ENCODE peak calls at places on chromosome 22, in ten cellular contexts. E is dorsolateral prefrontal cortex, Q is brain microvascular endothelial cell, U is right lobe of liver, J is prostate gland, L is suprapubic skin, G is WERI-Rb-1, W is body of pancreas, S is PC-9, A is GM23338. Y is an unnamed sample.

GRCh38 chr22:39723463-39723862 is 152.9 kb downstream of the CACNA1I start:
- DNase-seq in U (no peak), Q (no peak), A (no peak), L (no peak), W (no peak), S (no peak), J (no peak), E (no peak), G (no peak), Y (no peak)

GRCh38 chr22:32517488-32517887 is 42.9 kb downstream of the FBXO7 start:
- DNase-seq in S (no peak), Q (no peak), E (no peak), A (no peak), L (no peak), G (no peak), W (no peak), U (no peak), J (no peak), Y (no peak)

GRCh38 chr22:28052818-28053217 is 133.8 kb upstream of the PITPNB start:
- DNase-seq in A (peak), G (no peak), W (no peak), U (no peak), J (no peak), Q (no peak), E (peak), S (no peak), L (no peak), Y (no peak)

GRCh38 chr22:46569055-46569847 is 31.8 kb upstream of the CELSR1 start:
- DNase-seq in A (no peak), G (no peak), U (no peak), Q (no peak), W (no peak), E (no peak), L (peak), J (no peak), S (no peak), Y (no peak)

GRCh38 chr22:19981171-19981960 is 35.3 kb downstream of the ARVCF start:
- DNase-seq in Q (no peak), E (no peak), W (no peak), L (no peak), J (no peak), A (no peak), U (peak), S (no peak), G (no peak), Y (no peak)

GRCh38 chr22:45007247-45007945 is 2.4 kb downstream of the PHF21B start:
- DNase-seq in Q (peak), J (peak), S (no peak), E (no peak), L (no peak), A (peak), W (no peak), G (peak), U (no peak), Y (no peak)

GRCh38 chr22:20568502-20569058 is 61.2 kb downstream of the MED15 start:
- DNase-seq in L (no peak), G (no peak), S (no peak), W (no peak), Q (no peak), J (no peak), A (no peak), E (no peak), U (no peak), Y (no peak)

GRCh38 chr22:28051787-28052356 is 132.8 kb upstream of the PITPNB start:
- DNase-seq in Q (peak), J (peak), U (peak), S (peak), L (no peak), A (peak), E (peak), W (peak), G (peak), Y (no peak)

GRCh38 chr22:20864186-20864908 is 5.5 kb downstream of the SNAP29 start:
- DNase-seq in L (no peak), U (no peak), W (no peak), J (no peak), Q (no peak), S (no peak), A (no peak), E (no peak), G (no peak), Y (no peak)

GRCh38 chr22:29951675-29952413 is 68.9 kb downstream of the MTMR3 start:
- DNase-seq in U (no peak), G (no peak), E (no peak), W (no peak), S (no peak), A (no peak), Q (no peak), J (no peak), L (no peak), Y (no peak)

GRCh38 chr22:38705235-38706100 is at the start of gene GTPBP1:
- DNase-seq in S (peak), U (peak), E (peak), J (peak), W (peak), G (peak), L (peak), Q (peak), A (peak), Y (peak)

GRCh38 chr22:45170001-45170466 is 6.3 kb downstream of the NUP50 start:
- DNase-seq in E (no peak), J (no peak), S (no peak), L (no peak), A (no peak), U (no peak), W (no peak), G (no peak), Q (no peak), Y (no peak)

GRCh38 chr22:47625531-47626427 is 863.3 kb downstream of the TBC1D22A start:
- DNase-seq in E (no peak), U (no peak), L (no peak), A (no peak), G (no peak), Q (no peak), W (no peak), J (no peak), S (no peak), Y (no peak)

GRCh38 chr22:47328550-47329243 is 566.2 kb downstream of the TBC1D22A start:
- DNase-seq in W (peak), U (no peak), A (no peak), J (no peak), Q (peak), G (no peak), L (no peak), E (no peak), S (peak), Y (peak)

GRCh38 chr22:46003271-46004091 is 26.5 kb upstream of the WNT7B start:
- DNase-seq in W (no peak), U (no peak), S (no peak), Q (no peak), J (no peak), L (peak), E (no peak), G (no peak), A (no peak), Y (no peak)

GRCh38 chr22:20781272-20781990 is 7.5 kb downstream of the SERPIND1 start:
- DNase-seq in A (no peak), U (peak), S (no peak), E (no peak), G (no peak), Q (peak), L (no peak), W (no peak), J (no peak), Y (peak)

GRCh38 chr22:45477366-45478107 is 25.1 kb upstream of the FBLN1 start:
- DNase-seq in L (peak), J (no peak), U (no peak), W (no peak), G (no peak), Q (no peak), A (no peak), E (no peak), S (no peak), Y (no peak)

GRCh38 chr22:24894220-24894975 is 52.1 kb downstream of the LHFPL7 start:
- DNase-seq in A (peak), Q (peak), W (peak), L (peak), S (peak), E (no peak), U (peak), G (peak), J (peak), Y (peak)

GRCh38 chr22:46942816-46943783 is 180.7 kb downstream of the TBC1D22A start:
- DNase-seq in L (no peak), U (peak), W (peak), G (no peak), J (no peak), Q (no peak), A (no peak), E (no peak), S (no peak), Y (no peak)

GRCh38 chr22:24768537-24769374 is 5.8 kb downstream of the PIWIL3 start:
- DNase-seq in L (no peak), Q (peak), E (peak), J (peak), U (peak), W (peak), S (peak), A (peak), G (peak), Y (no peak)

GRCh38 chr22:42856179-42856864 is 751 bp downstream of the ARFGAP3 start:
- DNase-seq in A (peak), G (peak), Q (no peak), L (peak), J (peak), E (peak), U (peak), S (peak), W (peak), Y (no peak)

GRCh38 chr22:20783844-20784723 is 10.2 kb downstream of the SERPIND1 start:
- DNase-seq in J (peak), G (peak), U (no peak), Q (peak), W (peak), E (peak), A (peak), L (no peak), S (peak), Y (no peak)

GRCh38 chr22:20438678-20439492 is 1.3 kb upstream of the SCARF2 start:
- DNase-seq in A (peak), G (peak), J (no peak), U (no peak), Q (no peak), E (no peak), S (no peak), W (no peak), L (peak), Y (no peak)

GRCh38 chr22:19522190-19522880 is 1.9 kb downstream of the CLDN5 start:
- DNase-seq in W (no peak), J (no peak), L (no peak), S (no peak), A (no peak), G (peak), Q (no peak), U (no peak), E (peak), Y (no peak)

GRCh38 chr22:39680486-39680885 is 109.9 kb downstream of the CACNA1I start:
- DNase-seq in A (no peak), J (no peak), Q (no peak), S (no peak), E (no peak), W (no peak), L (no peak), U (no peak), G (no peak), Y (no peak)

GRCh38 chr22:40385041-40385782 is 14.8 kb downstream of the SGSM3 start:
- DNase-seq in J (no peak), E (no peak), L (no peak), W (peak), Q (no peak), S (no peak), A (no peak), G (no peak), U (no peak), Y (no peak)

GRCh38 chr22:46791201-46791731 is 28.8 kb downstream of the TBC1D22A start:
- DNase-seq in Q (peak), W (peak), G (no peak), S (no peak), U (no peak), A (no peak), E (peak), L (peak), J (no peak), Y (no peak)

GRCh38 chr22:23520875-23521441 is 59.1 kb downstream of the IGLL1 start:
- DNase-seq in G (peak), J (no peak), U (no peak), S (no peak), Q (peak), W (no peak), E (peak), L (no peak), A (no peak), Y (no peak)
- H3K27ac ChIP-seq in G (peak), J (peak), U (peak), S (no peak), Q (peak), W (peak), E (peak), L (peak), A (no peak), Y (no peak)

DNA sequence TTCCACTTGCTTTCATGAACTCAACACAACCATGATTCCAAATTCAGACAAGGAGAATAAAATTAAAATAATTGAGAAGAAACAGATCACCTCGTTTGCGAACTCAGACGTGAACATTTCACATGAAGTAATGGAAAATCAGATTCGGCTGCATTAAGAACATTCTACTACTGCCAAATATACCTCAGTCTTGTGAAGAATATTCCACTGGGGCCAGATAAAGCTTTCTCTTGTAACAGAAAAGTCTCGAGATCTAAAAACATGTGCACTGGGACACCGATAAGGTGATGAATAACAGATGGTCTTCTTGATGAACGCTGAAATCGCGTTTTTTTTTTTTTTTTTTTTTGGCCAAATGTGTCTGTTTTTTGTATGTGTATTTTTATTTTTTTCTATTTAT is 761.1 kb downstream of the BRD1 start:
- DNase-seq in S (no peak), L (no peak), A (no peak), Q (no peak), E (no peak), J (no peak), G (no peak), U (no peak), W (no peak), Y (no peak)
- H3K27ac ChIP-seq in S (no peak), L (no peak), A (no peak), Q (no peak), E (no peak), J (no peak), G (no peak), U (no peak), W (no peak), Y (no peak)

GRCh38 chr22:37627091-37627490 is 12.4 kb upstream of the SH3BP1 start:
- DNase-seq in Q (no peak), W (no peak), E (no peak), J (no peak), G (no peak), L (no peak), A (no peak), U (no peak), S (no peak), Y (no peak)
- H3K27ac ChIP-seq in Q (no peak), W (peak), E (peak), J (no peak), G (no peak), L (peak), A (peak), U (no peak), S (no peak), Y (no peak)

GRCh38 chr22:50544078-50544745 is 1.5 kb upstream of the KLHDC7B start:
- DNase-seq in A (peak), G (peak), J (peak), Q (peak), U (peak), S (peak), W (peak), E (peak), L (peak), Y (no peak)
- H3K27ac ChIP-seq in A (no peak), G (no peak), J (no peak), Q (no peak), U (peak), S (peak), W (peak), E (no peak), L (peak), Y (peak)

DNA sequence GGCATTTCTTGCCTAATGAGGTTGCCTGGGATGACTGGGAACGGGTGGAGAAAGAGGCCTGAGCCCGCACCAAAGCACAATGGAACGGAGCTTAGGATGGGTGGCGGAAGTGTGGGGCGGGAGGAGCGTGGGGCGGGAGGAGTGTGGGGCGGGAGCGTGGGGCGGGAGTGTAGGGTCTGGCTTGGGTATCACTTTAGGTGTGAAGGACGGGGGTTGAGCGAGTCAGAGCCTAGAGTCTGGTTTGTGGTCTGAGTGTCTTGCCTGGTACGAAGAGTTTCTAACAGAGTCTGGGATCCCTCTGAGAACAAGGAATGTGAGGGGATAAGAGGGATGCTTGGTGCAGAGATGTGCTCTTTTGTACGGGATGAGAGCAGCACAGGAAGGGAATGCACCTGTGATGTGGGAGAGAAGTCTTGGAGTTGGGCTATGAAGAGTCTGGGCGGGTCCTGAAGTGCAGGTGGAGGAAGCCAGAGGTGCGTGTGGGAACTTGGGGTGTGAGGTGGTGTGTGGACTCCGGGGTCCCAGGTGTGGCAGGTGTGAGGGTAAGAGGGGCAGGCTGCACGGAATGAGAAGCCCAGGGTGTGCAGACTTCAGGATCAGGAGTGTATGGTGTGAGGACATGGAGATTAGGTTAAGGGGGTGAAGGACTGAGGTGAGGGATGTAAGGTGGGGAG is 1.2 kb downstream of the SYCE3 start:
- DNase-seq in E (no peak), U (no peak), S (no peak), Q (no peak), J (no peak), W (no peak), L (peak), G (no peak), A (peak), Y (no peak)
- H3K27ac ChIP-seq in E (no peak), U (no peak), S (no peak), Q (no peak), J (no peak), W (no peak), L (no peak), G (no peak), A (no peak), Y (no peak)

DNA sequence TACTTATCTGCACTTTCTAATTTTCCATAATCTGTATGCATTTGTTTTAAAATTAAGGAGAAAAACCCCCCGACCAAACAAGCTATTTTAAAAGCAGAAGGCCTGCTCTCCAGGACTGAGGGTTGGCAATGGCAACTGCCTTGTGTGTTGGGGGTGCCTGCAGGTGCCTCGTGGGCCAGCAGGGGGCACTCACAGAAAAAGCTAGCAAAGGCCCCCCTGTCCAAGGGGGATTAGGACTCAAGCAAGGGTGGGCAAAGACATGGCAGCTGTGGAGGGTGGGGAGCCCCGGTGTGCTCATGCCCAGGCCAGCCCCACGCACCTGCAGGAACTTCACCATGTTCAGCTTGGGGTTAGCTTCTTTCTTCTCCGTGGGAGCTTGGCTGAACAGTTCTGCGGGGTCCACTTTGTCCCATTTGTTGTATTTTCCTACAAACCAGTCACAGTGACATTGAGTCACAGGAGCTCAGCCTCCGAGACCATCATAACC is 10.3 kb downstream of the TOP3B start:
- DNase-seq in Q (peak), W (no peak), L (no peak), U (peak), E (peak), J (no peak), G (peak), S (no peak), A (peak), Y (no peak)
- H3K27ac ChIP-seq in Q (no peak), W (no peak), L (no peak), U (no peak), E (no peak), J (no peak), G (no peak), S (no peak), A (no peak), Y (no peak)

GRCh38 chr22:31218565-31219262 is 6.6 kb downstream of the LIMK2 start:
- DNase-seq in U (no peak), J (no peak), G (peak), E (no peak), L (no peak), S (no peak), W (no peak), Q (no peak), A (no peak), Y (no peak)
- H3K27ac ChIP-seq in U (peak), J (peak), G (peak), E (no peak), L (peak), S (no peak), W (peak), Q (peak), A (no peak), Y (peak)

DNA sequence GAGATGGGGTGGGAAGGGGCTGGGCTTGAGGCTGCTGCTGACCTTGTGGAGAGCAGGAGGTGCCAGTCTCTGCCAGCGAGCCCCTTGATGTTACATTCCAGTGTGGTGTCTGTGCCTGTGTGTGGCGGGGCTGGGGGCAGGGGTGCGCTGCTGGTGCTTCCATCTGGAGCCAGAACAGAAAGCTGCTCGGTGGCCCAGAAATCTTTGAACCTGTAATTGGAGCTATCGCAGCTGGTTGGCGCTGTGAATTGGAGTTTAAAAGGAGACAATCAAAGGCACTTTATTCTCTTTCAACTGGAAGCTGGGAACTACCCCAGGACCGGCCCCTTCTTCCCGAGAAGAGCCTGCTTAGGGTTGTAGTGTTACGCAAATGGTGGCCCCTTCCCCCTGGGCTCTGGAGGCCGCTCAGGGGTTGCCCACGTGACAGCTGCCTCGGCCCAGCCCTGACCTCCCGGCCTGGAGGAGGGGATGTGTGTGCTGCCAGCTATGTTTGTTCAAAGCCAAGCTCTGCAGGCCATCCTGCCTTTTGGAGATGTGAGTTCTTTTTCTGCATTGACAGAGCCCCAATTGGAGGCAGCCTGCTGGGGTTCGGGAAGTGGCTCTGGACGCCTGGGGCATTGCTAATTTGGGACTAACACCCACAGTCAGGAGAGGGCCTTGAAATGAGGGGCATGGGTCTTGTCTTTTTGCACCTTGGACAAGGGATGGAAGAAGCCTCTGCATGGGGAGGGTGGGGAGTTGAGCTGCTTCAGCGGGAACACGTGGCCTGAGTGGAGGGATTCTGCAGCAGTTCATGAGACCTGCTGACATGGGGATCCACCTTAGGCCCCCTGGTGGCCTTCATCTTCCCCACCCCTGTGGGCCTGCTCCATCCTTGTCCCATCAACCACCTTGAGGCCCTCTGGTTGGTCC is 14.0 kb upstream of the ARSA start:
- DNase-seq in W (no peak), A (peak), J (no peak), L (no peak), E (peak), Q (peak), G (no peak), S (no peak), U (peak), Y (no peak)
- H3K27ac ChIP-seq in W (no peak), A (no peak), J (no peak), L (no peak), E (no peak), Q (no peak), G (no peak), S (no peak), U (no peak), Y (no peak)

Y was measured in epithelial cell of prostate.